ENCODE peak calls at places on chromosomes 13 and 19, in five cellular contexts. Z, W, P, F and B are unnamed samples.

GRCh38 chr19:29978139-29978538 is 36.1 kb downstream of the URI1 start:
- DNase-seq in Z (no peak), F (no peak), P (no peak), W (peak; percentile 35), B (no peak)

GRCh38 chr13:48349525-48349924 is 46.0 kb downstream of the RB1 start:
- DNase-seq in F (no peak), Z (no peak), W (no peak), P (no peak), B (no peak)

GRCh38 chr19:35357867-35358573 is at the start of gene FFAR3:
- DNase-seq in F (no peak), W (peak; percentile 49), Z (no peak), P (peak; percentile 59), B (no peak)

GRCh38 chr19:2549701-2550191 is 73.8 kb downstream of the GADD45B start:
- DNase-seq in P (peak; percentile 97), F (peak; percentile 64), Z (peak; percentile 76), W (peak; percentile 94), B (peak; percentile 72)

GRCh38 chr19:49823472-49823871 is 5.4 kb downstream of the MED25 start:
- DNase-seq in W (no peak), P (no peak), F (no peak), Z (no peak), B (no peak)

GRCh38 chr13:90201198-90201597 is 1146.3 kb upstream of the MIR17HG start:
- DNase-seq in Z (no peak), P (peak; percentile 14), F (no peak), W (peak; percentile 73), B (no peak)

GRCh38 chr13:109971745-109972090 is 185.3 kb upstream of the IRS2 start:
- DNase-seq in F (no peak), W (peak; percentile 5), P (peak; percentile 3), Z (no peak), B (no peak)

GRCh38 chr13:95002968-95003813 is 290.8 kb upstream of the SOX21 start:
- DNase-seq in W (no peak), F (no peak), P (no peak), Z (no peak), B (no peak)

GRCh38 chr13:103965506-103966243 is 899.5 kb upstream of the SLC10A2 start:
- DNase-seq in F (no peak), Z (no peak), W (no peak), P (no peak), B (no peak)

GRCh38 chr13:106349080-106349841 is 186.2 kb downstream of the EFNB2 start:
- DNase-seq in F (peak; percentile 73), Z (no peak), P (no peak), W (peak; percentile 27), B (no peak)

GRCh38 chr19:44570984-44571684 is 41.7 kb upstream of the CEACAM20 start:
- DNase-seq in Z (peak; percentile 81), F (peak; percentile 86), P (peak; percentile 91), W (peak; percentile 84), B (peak; percentile 34)

GRCh38 chr13:85191996-85192395 is 607.2 kb downstream of the SLITRK6 start:
- DNase-seq in Z (no peak), P (no peak), W (no peak), F (no peak), B (no peak)

GRCh38 chr19:16670291-16670690 is 9.4 kb downstream of the TMEM38A start:
- DNase-seq in Z (no peak), P (no peak), F (no peak), W (no peak), B (no peak)

GRCh38 chr13:40193290-40194203 is 472.9 kb downstream of the FOXO1 start:
- DNase-seq in P (peak; percentile 40), Z (no peak), F (no peak), W (peak; percentile 54), B (no peak)

GRCh38 chr19:42191855-42192254 is 25.6 kb downstream of the DEDD2 start:
- DNase-seq in P (peak; percentile 71), F (peak; percentile 90), Z (peak; percentile 81), W (peak; percentile 93), B (no peak)

GRCh38 chr19:38932425-38933179 is 1.9 kb downstream of the MRPS12 start:
- DNase-seq in P (peak; percentile 64), Z (no peak), F (no peak), W (peak; percentile 57), B (no peak)

GRCh38 chr13:111247552-111247951 is 72.9 kb upstream of the TEX29 start:
- DNase-seq in P (no peak), F (peak; percentile 32), Z (no peak), W (no peak), B (no peak)

GRCh38 chr19:53467503-53468262 is at the start of gene ZNF813:
- DNase-seq in W (peak; percentile 75), Z (peak; percentile 63), F (peak; percentile 99), P (peak; percentile 81), B (peak; percentile 10)

GRCh38 chr13:40187324-40187795 is 479.1 kb downstream of the FOXO1 start:
- DNase-seq in Z (no peak), W (no peak), F (no peak), P (no peak), B (no peak)

GRCh38 chr19:7942981-7943443 is 454 bp downstream of the TIMM44 start:
- DNase-seq in F (no peak), W (no peak), P (no peak), Z (no peak), B (no peak)

GRCh38 chr13:50589139-50589538 is 254.4 kb downstream of the DLEU7 start:
- DNase-seq in F (no peak), P (peak; percentile 91), Z (peak; percentile 85), W (peak; percentile 99), B (peak; percentile 83)

GRCh38 chr13:37540228-37540627 is 58.3 kb downstream of the POSTN start:
- DNase-seq in Z (peak; percentile 50), P (peak; percentile 88), W (peak; percentile 96), F (no peak), B (no peak)

GRCh38 chr13:49580980-49581680 is 4.2 kb downstream of the RCBTB1 start:
- DNase-seq in W (no peak), P (no peak), F (no peak), Z (no peak), B (no peak)

GRCh38 chr19:42126565-42126964 is 5.7 kb downstream of the POU2F2 start:
- DNase-seq in F (no peak), Z (no peak), W (no peak), P (no peak), B (no peak)

GRCh38 chr19:5587661-5588060 is 19.9 kb upstream of the TINCR start:
- DNase-seq in W (no peak), F (no peak), Z (no peak), P (no peak), B (no peak)

GRCh38 chr19:35509018-35509652 is 4.3 kb downstream of the DMKN start:
- DNase-seq in W (no peak), P (no peak), F (peak; percentile 67), Z (no peak), B (no peak)

GRCh38 chr13:101520672-101521071 is 68.2 kb downstream of the ITGBL1 start:
- DNase-seq in W (peak; percentile 91), F (no peak), P (peak; percentile 83), Z (peak; percentile 55), B (no peak)

GRCh38 chr13:30780338-30780981 is 45.1 kb downstream of the ALOX5AP start:
- DNase-seq in W (no peak), P (no peak), F (no peak), Z (no peak), B (no peak)
- TF ChIP-seq CTCF in W (no peak), P (no peak), F (no peak), Z (no peak), B (no peak)

DNA sequence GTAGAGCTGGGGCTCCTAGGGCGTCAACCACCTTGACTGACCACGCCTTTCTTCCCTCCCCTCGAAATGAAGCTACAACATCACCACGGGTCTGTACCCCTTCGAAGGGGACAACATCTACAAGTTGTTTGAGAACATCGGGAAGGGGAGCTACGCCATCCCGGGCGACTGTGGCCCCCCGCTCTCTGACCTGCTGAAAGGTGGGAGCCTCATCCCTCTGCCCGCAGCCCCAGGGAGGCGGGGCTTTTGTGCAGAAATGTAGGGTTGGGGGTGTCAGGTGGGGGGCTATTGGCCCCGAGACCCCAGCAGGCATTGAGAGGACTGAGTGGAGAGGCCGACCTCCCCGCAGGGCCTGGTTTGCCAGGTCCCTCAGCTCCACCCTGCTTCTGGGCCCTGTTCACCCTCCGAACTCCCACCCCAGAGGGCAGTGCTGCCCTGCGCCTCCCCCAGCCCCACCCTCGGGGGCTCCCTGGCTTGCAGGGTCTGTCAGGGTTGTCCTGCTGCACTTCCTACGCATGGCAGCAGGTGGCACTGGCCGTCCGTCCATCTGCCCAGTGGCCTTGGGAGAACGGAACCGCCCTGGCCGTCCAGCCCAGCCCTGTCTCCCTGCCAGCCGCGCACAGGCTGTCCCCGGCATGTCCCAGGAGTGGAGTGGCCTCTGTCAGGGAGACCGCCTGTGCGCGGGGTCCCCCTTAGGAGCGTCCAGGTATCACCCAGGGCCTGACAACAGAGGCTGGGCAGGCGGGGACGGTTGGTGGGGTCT is 15.7 kb downstream of the STK11 start:
- DNase-seq in F (no peak), W (peak; percentile 65), P (peak; percentile 58), Z (peak; percentile 42), B (no peak)
- TF ChIP-seq CTCF in F (peak; percentile 76), W (peak; percentile 63), P (peak; percentile 78), Z (peak; percentile 80), B (peak; percentile 77)

GRCh38 chr19:18919895-18920204 is 335 bp downstream of the DDX49 start:
- DNase-seq in P (no peak), F (no peak), Z (peak; percentile 13), W (peak; percentile 15), B (no peak)

GRCh38 chr19:18913466-18913865 is 5.7 kb downstream of the COPE start:
- DNase-seq in P (no peak), W (no peak), F (no peak), Z (no peak), B (no peak)

GRCh38 chr19:18919086-18919894 is at the start of the genes COPE and DDX49:
- DNase-seq in Z (peak; percentile 100), F (peak; percentile 98), P (peak; percentile 100), W (peak; percentile 100), B (peak; percentile 99)

GRCh38 chr19:18912933-18913332 is 6.3 kb downstream of the COPE start:
- DNase-seq in W (no peak), Z (no peak), F (no peak), P (no peak), B (no peak)

GRCh38 chr19:18915639-18916038 is 3.5 kb downstream of the COPE start:
- DNase-seq in Z (peak; percentile 45), F (peak; percentile 51), W (peak; percentile 54), P (peak; percentile 44), B (no peak)
- TF ChIP-seq CTCF in Z (peak; percentile 61), F (no peak), W (peak; percentile 35), P (no peak), B (peak; percentile 44)

GRCh38 chr19:31698352-31698751 is 349.1 kb upstream of the TSHZ3 start:
- DNase-seq in P (no peak), Z (no peak), F (no peak), W (no peak), B (no peak)

GRCh38 chr19:31693870-31694269 is 344.6 kb upstream of the TSHZ3 start:
- DNase-seq in F (no peak), Z (no peak), W (no peak), P (no peak), B (no peak)

GRCh38 chr19:31694761-31695160 is 345.5 kb upstream of the TSHZ3 start:
- DNase-seq in P (no peak), Z (no peak), W (no peak), F (no peak), B (no peak)

DNA sequence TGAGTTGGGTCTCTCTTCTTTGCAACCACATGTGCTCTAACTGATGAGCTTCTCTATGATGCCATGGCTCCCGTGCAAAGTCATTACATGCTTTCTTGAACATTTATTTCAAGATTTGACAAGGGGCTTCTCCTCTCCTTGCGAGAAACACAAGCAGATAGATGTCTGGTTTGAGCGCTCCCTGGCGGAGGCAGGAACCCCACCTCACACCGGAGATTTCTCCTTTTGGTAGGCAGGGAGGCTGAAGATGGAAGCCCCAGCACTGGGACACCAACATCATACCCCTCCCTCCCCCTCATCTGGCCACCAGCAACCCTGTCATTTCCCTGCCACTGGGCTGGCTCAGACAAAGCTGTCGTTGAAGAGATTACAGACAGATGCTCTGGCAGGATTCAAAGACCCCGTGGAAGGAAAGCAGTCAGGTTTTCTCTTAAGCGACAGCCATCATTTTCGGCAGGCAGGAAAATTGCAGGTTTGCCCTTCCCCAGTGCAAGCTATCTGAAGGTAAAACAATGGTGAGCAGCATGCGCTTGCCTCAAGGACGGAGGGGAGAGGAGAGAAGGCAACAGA is 344.0 kb upstream of the TSHZ3 start:
- DNase-seq in Z (no peak), P (no peak), F (no peak), W (no peak), B (no peak)
- TF ChIP-seq CTCF in Z (no peak), P (no peak), F (no peak), W (no peak), B (no peak)